ENCODE peak calls at places on chromosomes 3 and 15, in seven cellular contexts. C is activated CD4-positive, alpha-beta T cell treated with anti-CD3 and anti-CD28 coated beads for 48 hours; G is RCC 7860; E is H1; X is CD4-positive, CD25-positive, alpha-beta regulatory T cell; K is spleen; N is islet precursor cell. U is an unnamed sample.

GRCh38 chr3:124014366-124014942 is 22.5 kb upstream of the ROPN1 start:
- DNase-seq in C (no peak), E (no peak), K (no peak), N (no peak), X (no peak), G (no peak), U (no peak)

GRCh38 chr3:107392549-107393165 is 15.4 kb downstream of the CCDC54 start:
- DNase-seq in G (no peak), C (no peak), N (peak; percentile 77), X (no peak), K (no peak), E (no peak), U (no peak)

GRCh38 chr3:159776779-159777178 is 211.9 kb upstream of the IL12A start:
- DNase-seq in E (no peak), C (no peak), K (no peak), X (no peak), N (no peak), G (no peak), U (no peak)

GRCh38 chr3:101223016-101223415 is 97.4 kb downstream of the IMPG2 start:
- DNase-seq in E (no peak), G (no peak), N (no peak), C (no peak), X (no peak), K (no peak), U (no peak)

GRCh38 chr15:31150732-31151212 is 49.2 kb upstream of the TRPM1 start:
- DNase-seq in X (no peak), E (peak; percentile 41), G (no peak), K (peak; percentile 25), C (no peak), N (no peak), U (peak; percentile 63)

GRCh38 chr3:98561727-98562521 is 30.1 kb downstream of the GPR15 start:
- DNase-seq in K (no peak), C (no peak), E (no peak), X (no peak), N (no peak), G (peak; percentile 26), U (no peak)

GRCh38 chr3:159829056-159829995 is 159.3 kb upstream of the IL12A start:
- DNase-seq in G (peak; percentile 16), C (no peak), E (no peak), N (no peak), K (no peak), X (no peak), U (no peak)

GRCh38 chr15:39172380-39173281 is 408.2 kb upstream of the THBS1 start:
- DNase-seq in N (peak; percentile 62), E (no peak), C (no peak), K (no peak), X (no peak), G (peak; percentile 25), U (peak; percentile 4)

GRCh38 chr3:45564172-45564571 is 30.4 kb upstream of the LIMD1 start:
- DNase-seq in G (no peak), N (peak; percentile 7), X (no peak), C (no peak), E (no peak), K (no peak), U (no peak)

GRCh38 chr15:63176302-63176701 is 13.1 kb upstream of the RAB8B start:
- DNase-seq in K (no peak), C (no peak), N (no peak), E (no peak), G (peak; percentile 89), X (no peak), U (no peak)

GRCh38 chr15:52217186-52217585 is 26.0 kb upstream of the GNB5 start:
- DNase-seq in X (no peak), E (peak; percentile 27), N (peak; percentile 78), K (no peak), G (no peak), C (peak; percentile 46), U (peak; percentile 50)

GRCh38 chr3:152961323-152961722 is 126.4 kb downstream of the P2RY1 start:
- DNase-seq in N (no peak), K (no peak), X (no peak), C (no peak), E (no peak), G (no peak), U (no peak)

GRCh38 chr3:42730294-42730693 is 27.7 kb upstream of the HHATL start:
- DNase-seq in C (no peak), X (no peak), N (peak; percentile 47), G (no peak), K (no peak), E (no peak), U (no peak)

GRCh38 chr3:160291290-160291908 is 66.2 kb downstream of the C3orf80 start:
- DNase-seq in C (no peak), K (no peak), G (no peak), X (no peak), E (no peak), N (no peak), U (no peak)

GRCh38 chr3:104939196-104939595 is 427.5 kb upstream of the ALCAM start:
- DNase-seq in G (no peak), X (no peak), K (no peak), E (no peak), N (no peak), C (no peak), U (no peak)

GRCh38 chr15:71357357-71357756 is 242.1 kb downstream of the THSD4 start:
- DNase-seq in K (no peak), X (no peak), C (no peak), E (no peak), G (no peak), N (no peak), U (no peak)

GRCh38 chr3:180680097-180680430 is 775 bp upstream of the CCDC39 start:
- DNase-seq in K (no peak), X (peak; percentile 23), C (peak; percentile 49), N (no peak), G (no peak), E (no peak), U (no peak)

GRCh38 chr3:72161870-72162617 is 377.1 kb upstream of the PROK2 start:
- DNase-seq in E (no peak), N (no peak), G (peak; percentile 10), X (no peak), C (no peak), K (no peak), U (no peak)

GRCh38 chr3:165210132-165210531 is 13.9 kb upstream of the SLITRK3 start:
- DNase-seq in G (no peak), C (no peak), N (no peak), X (no peak), E (no peak), K (no peak), U (no peak)

GRCh38 chr15:100572362-100572983 is 29.5 kb downstream of the LINS1 start:
- DNase-seq in E (no peak), N (no peak), C (no peak), X (peak; percentile 41), K (no peak), G (peak; percentile 24), U (no peak)

GRCh38 chr3:42036483-42036823 is 54.7 kb upstream of the TRAK1 start:
- DNase-seq in G (peak; percentile 89), N (peak; percentile 85), X (no peak), C (no peak), E (no peak), K (no peak), U (no peak)

GRCh38 chr3:177694951-177695350 is 497.7 kb upstream of the TBL1XR1 start:
- DNase-seq in N (no peak), X (no peak), G (no peak), E (no peak), C (no peak), K (no peak), U (no peak)

GRCh38 chr3:71310595-71311319 is 272.8 kb downstream of the FOXP1 start:
- DNase-seq in E (no peak), N (peak; percentile 84), G (peak; percentile 10), X (no peak), C (peak; percentile 27), K (peak; percentile 46), U (peak; percentile 53)

GRCh38 chr15:58212909-58213526 is 74.8 kb downstream of the AQP9 start:
- DNase-seq in N (no peak), G (peak; percentile 14), K (no peak), E (no peak), C (no peak), X (no peak), U (no peak)

GRCh38 chr3:111801697-111802655 is 57.1 kb upstream of the PHLDB2 start:
- DNase-seq in G (peak; percentile 60), N (no peak), X (no peak), C (no peak), E (no peak), K (no peak), U (no peak)

GRCh38 chr15:90941038-90941437 is 6.0 kb downstream of the UNC45A start:
- DNase-seq in N (no peak), X (no peak), C (no peak), K (no peak), G (no peak), E (no peak), U (no peak)

GRCh38 chr3:184299488-184300376 is 691 bp downstream of the PSMD2 start:
- DNase-seq in C (no peak), G (peak; percentile 15), K (no peak), N (no peak), X (no peak), E (no peak), U (no peak)

GRCh38 chr15:28012231-28012630 is 86.9 kb downstream of the OCA2 start:
- DNase-seq in K (no peak), X (no peak), G (no peak), E (no peak), C (no peak), N (no peak), U (no peak)

GRCh38 chr15:35038655-35039534 is 46.2 kb downstream of the NANOGP8 start:
- DNase-seq in K (no peak), N (no peak), E (no peak), G (no peak), X (no peak), C (no peak), U (no peak)

GRCh38 chr15:73959012-73959581 is 32.8 kb downstream of the LOXL1 start:
- DNase-seq in E (no peak), N (peak; percentile 36), X (peak; percentile 58), K (peak; percentile 72), G (peak; percentile 37), C (peak; percentile 33), U (no peak)

GRCh38 chr3:29291262-29291981 is 10.6 kb downstream of the RBMS3 start:
- DNase-seq in K (no peak), E (no peak), N (no peak), X (no peak), G (no peak), C (no peak), U (no peak)

GRCh38 chr3:10423171-10423882 is 82.1 kb downstream of the ATP2B2 start:
- DNase-seq in E (no peak), K (no peak), G (no peak), X (no peak), C (no peak), N (no peak), U (no peak)

GRCh38 chr3:197135212-197135611 is 105.6 kb upstream of the MELTF start:
- DNase-seq in C (peak; percentile 21), X (no peak), G (no peak), N (no peak), E (no peak), K (no peak), U (no peak)

GRCh38 chr3:126733061-126733430 is 29.0 kb downstream of the CHCHD6 start:
- DNase-seq in N (no peak), G (no peak), K (no peak), E (no peak), C (no peak), X (no peak), U (no peak)

GRCh38 chr3:120348065-120348980 is 831 bp downstream of the LRRC58 start:
- DNase-seq in G (peak; percentile 13), X (peak; percentile 8), N (no peak), K (no peak), C (peak; percentile 70), E (peak; percentile 46), U (peak; percentile 88)

GRCh38 chr15:100078511-100079220 is 263.1 kb downstream of the ADAMTS17 start:
- DNase-seq in C (no peak), E (no peak), X (no peak), K (no peak), N (no peak), G (no peak), U (no peak)

GRCh38 chr15:38886315-38887163 is 321.9 kb upstream of the RASGRP1 start:
- DNase-seq in E (no peak), X (no peak), N (no peak), K (no peak), C (no peak), G (peak; percentile 77), U (no peak)